ENCODE peak calls at places on chromosomes 6 and 20, in four cellular contexts. Y is DMS53; B is effector CD8-positive, alpha-beta T cell; G is AG08395. H is an unnamed sample.

GRCh38 chr6:119073307-119074051 is 5.0 kb downstream of the FAM184A start:
- DNase-seq in B (no peak), Y (no peak), G (no peak), H (no peak)

GRCh38 chr6:150900049-150900448 is 34.5 kb downstream of the MTHFD1L start:
- DNase-seq in G (no peak), B (no peak), Y (no peak), H (no peak)

GRCh38 chr6:37381579-37381978 is 27.8 kb downstream of the RNF8 start:
- DNase-seq in B (no peak), G (peak; percentile 52), Y (peak; percentile 94), H (no peak)

GRCh38 chr6:56729719-56730118 is 87.0 kb upstream of the DST start:
- DNase-seq in G (peak; percentile 59), B (no peak), Y (no peak), H (no peak)

GRCh38 chr20:25539742-25540201 is 45.6 kb downstream of the NINL start:
- DNase-seq in B (no peak), Y (no peak), G (peak; percentile 22), H (no peak)

GRCh38 chr6:132131777-132132176 is 180.6 kb upstream of the CCN2 start:
- DNase-seq in Y (peak; percentile 58), B (no peak), G (peak; percentile 94), H (no peak)

GRCh38 chr6:166738361-166738760 is 111.3 kb upstream of the RPS6KA2 start:
- DNase-seq in G (no peak), Y (no peak), B (no peak), H (no peak)

GRCh38 chr6:64335195-64335594 is 699.6 kb downstream of the PHF3 start:
- DNase-seq in B (no peak), G (no peak), Y (no peak), H (no peak)

GRCh38 chr6:26157150-26157837 is 70.1 kb downstream of the HFE start:
- DNase-seq in Y (peak; percentile 97), G (no peak), B (peak; percentile 52), H (peak; percentile 53)

GRCh38 chr20:20593447-20594170 is 118.8 kb downstream of the RALGAPA2 start:
- DNase-seq in G (peak; percentile 52), B (no peak), Y (peak; percentile 77), H (no peak)

GRCh38 chr6:16822529-16822928 is 61.3 kb upstream of the ATXN1 start:
- DNase-seq in Y (no peak), G (no peak), B (no peak), H (no peak)

GRCh38 chr6:57303931-57304681 is 13.3 kb upstream of the PRIM2 start:
- DNase-seq in B (no peak), G (peak; percentile 50), Y (no peak), H (no peak)

GRCh38 chr6:100664274-100665040 is 199.7 kb upstream of the SIM1 start:
- DNase-seq in Y (peak; percentile 46), B (no peak), G (peak; percentile 19), H (no peak)

GRCh38 chr6:136790411-136791295 is 1.6 kb downstream of the MAP3K5 start:
- DNase-seq in Y (peak; percentile 19), B (no peak), G (no peak), H (no peak)

GRCh38 chr6:98924647-98925046 is 23.1 kb downstream of the FBXL4 start:
- DNase-seq in G (no peak), B (no peak), Y (peak; percentile 76), H (no peak)

GRCh38 chr6:12148317-12148801 is 136.2 kb downstream of the HIVEP1 start:
- DNase-seq in G (peak; percentile 46), Y (no peak), B (no peak), H (no peak)

H was measured in activated B cell treated with CpG ODN at 0.5 μM for 24 hours.